ENCODE peak calls at places on chromosomes 6 and 20, in ten cellular contexts. N is left ventricle myocardium inferior, P is progenitor cell of endocrine pancreas, V is natural killer cell, G is AG09309, U is dorsolateral prefrontal cortex, J is AG04449, R is GM13977, S is WTC11, F is mesothelial cell of epicardium. W is an unnamed sample.

GRCh38 chr20:3616250-3616649 is 46.9 kb downstream of the GFRA4 start:
- DNase-seq in N (peak), P (no peak), V (no peak), G (no peak), U (no peak), J (no peak), R (no peak), S (peak), F (no peak), W (no peak)

GRCh38 chr20:38109657-38110524 is 55.2 kb downstream of the TGM2 start:
- DNase-seq in N (peak), P (no peak), V (no peak), G (peak), U (no peak), J (peak), R (no peak), S (no peak), F (no peak), W (peak)

GRCh38 chr6:8627085-8627861 is 191.9 kb upstream of the SLC35B3 start:
- DNase-seq in N (no peak), P (no peak), V (no peak), G (no peak), U (no peak), J (no peak), R (peak), S (no peak), F (no peak), W (no peak)

GRCh38 chr20:58867211-58867610 is 14.7 kb downstream of the GNAS start:
- DNase-seq in N (no peak), P (no peak), V (no peak), G (no peak), U (no peak), J (no peak), R (no peak), S (no peak), F (no peak), W (peak)

GRCh38 chr6:166643907-166644590 is 17.0 kb upstream of the RPS6KA2 start:
- DNase-seq in N (no peak), P (no peak), V (no peak), G (no peak), U (no peak), J (no peak), R (no peak), S (no peak), F (no peak), W (peak)

GRCh38 chr6:139472341-139473038 is 98.0 kb upstream of the CITED2 start:
- DNase-seq in N (no peak), P (no peak), V (no peak), G (no peak), U (no peak), J (no peak), R (no peak), S (no peak), F (no peak), W (peak)

GRCh38 chr6:149563203-149563927 is 2.8 kb upstream of the GINM1 start:
- DNase-seq in N (no peak), P (no peak), V (no peak), G (peak), U (no peak), J (peak), R (no peak), S (no peak), F (no peak), W (peak)

GRCh38 chr6:42136508-42137191 is 5.8 kb downstream of the C6orf132 start:
- DNase-seq in N (no peak), P (no peak), V (no peak), G (no peak), U (no peak), J (no peak), R (peak), S (peak), F (peak), W (peak)

GRCh38 chr6:110618591-110619267 is 142.3 kb upstream of the SLC22A16 start:
- DNase-seq in N (no peak), P (no peak), V (no peak), G (no peak), U (no peak), J (no peak), R (peak), S (no peak), F (no peak), W (peak)

GRCh38 chr6:33419580-33420492 is at the start of gene SYNGAP1:
- DNase-seq in N (peak), P (no peak), V (no peak), G (peak), U (peak), J (no peak), R (no peak), S (peak), F (no peak), W (peak)

GRCh38 chr6:21826031-21826430 is 232.5 kb downstream of the SOX4 start:
- DNase-seq in N (no peak), P (no peak), V (no peak), G (no peak), U (no peak), J (no peak), R (no peak), S (peak), F (no peak), W (peak)

GRCh38 chr20:18024606-18025127 is 33.0 kb downstream of the OVOL2 start:
- DNase-seq in N (no peak), P (no peak), V (no peak), G (no peak), U (no peak), J (no peak), R (no peak), S (no peak), F (no peak), W (no peak)

GRCh38 chr6:50361641-50362331 is 312.1 kb upstream of the DEFB112 start:
- DNase-seq in N (no peak), P (no peak), V (no peak), G (no peak), U (no peak), J (no peak), R (no peak), S (no peak), F (no peak), W (no peak)

GRCh38 chr6:95279641-95280040 is 297.7 kb upstream of the MANEA start:
- DNase-seq in N (no peak), P (no peak), V (no peak), G (no peak), U (no peak), J (no peak), R (no peak), S (no peak), F (no peak), W (no peak)

DNA sequence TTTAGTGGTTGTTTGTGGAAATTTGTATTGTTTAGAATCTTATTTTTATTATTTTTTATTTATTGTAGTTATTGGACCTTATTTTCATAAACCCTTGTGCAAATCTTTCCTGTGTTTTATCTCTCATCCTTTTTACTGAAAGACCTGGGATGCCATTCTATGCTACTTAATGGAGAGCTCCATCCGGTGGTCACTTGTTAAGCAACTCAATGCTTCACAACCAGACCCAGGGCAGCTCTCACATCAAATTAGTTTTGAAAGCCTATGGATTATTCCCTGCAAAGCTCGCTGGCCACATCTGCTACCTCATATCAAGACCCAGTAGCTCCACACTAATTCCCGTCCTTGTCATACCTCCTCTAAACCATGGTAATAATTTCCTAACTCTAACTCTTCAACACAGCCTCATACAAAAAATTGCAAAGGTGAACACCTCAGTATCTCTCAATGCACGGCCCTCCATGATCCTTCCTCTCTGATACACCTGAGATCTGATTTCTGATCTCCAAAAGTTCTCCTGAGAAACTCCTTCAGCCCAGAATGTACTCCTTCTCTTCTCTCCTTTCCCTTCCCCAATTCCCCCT is 296.6 kb upstream of the MANEA start:
- DNase-seq in N (no peak), P (no peak), V (no peak), G (no peak), U (no peak), J (no peak), R (no peak), S (no peak), F (no peak), W (peak)
- TF ChIP-seq CTCF in N (peak), P (peak), V (no peak), G (no peak), U (peak), J (no peak), R (no peak), S (no peak), F (peak), W (peak)

DNA sequence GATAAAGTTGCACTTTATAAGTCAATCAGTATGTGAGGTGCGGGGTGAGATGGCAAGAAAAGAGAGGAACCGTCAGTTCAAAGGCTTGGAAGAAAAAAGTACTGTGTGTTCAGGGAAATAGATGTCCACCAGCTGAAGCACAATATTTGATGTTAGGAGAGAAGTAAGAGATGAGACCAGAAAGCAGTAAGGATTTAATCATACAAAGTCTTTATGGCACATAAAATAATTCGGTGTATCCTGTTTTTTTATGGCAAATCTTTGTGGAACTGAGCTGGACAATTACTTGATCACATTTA is 197.2 kb downstream of the FAXC start:
- DNase-seq in N (no peak), P (no peak), V (no peak), G (no peak), U (no peak), J (no peak), R (no peak), S (no peak), F (no peak), W (no peak)
- TF ChIP-seq CTCF in N (no peak), P (no peak), V (no peak), G (no peak), U (no peak), J (no peak), R (no peak), S (peak), F (no peak), W (no peak)

GRCh38 chr6:25175656-25176055 is 103.5 kb upstream of the CARMIL1 start:
- DNase-seq in N (no peak), P (no peak), V (no peak), G (no peak), U (no peak), J (no peak), R (no peak), S (no peak), F (no peak), W (no peak)
- TF ChIP-seq CTCF in N (no peak), P (no peak), V (no peak), G (no peak), U (no peak), J (no peak), R (peak), S (no peak), F (no peak), W (no peak)

DNA sequence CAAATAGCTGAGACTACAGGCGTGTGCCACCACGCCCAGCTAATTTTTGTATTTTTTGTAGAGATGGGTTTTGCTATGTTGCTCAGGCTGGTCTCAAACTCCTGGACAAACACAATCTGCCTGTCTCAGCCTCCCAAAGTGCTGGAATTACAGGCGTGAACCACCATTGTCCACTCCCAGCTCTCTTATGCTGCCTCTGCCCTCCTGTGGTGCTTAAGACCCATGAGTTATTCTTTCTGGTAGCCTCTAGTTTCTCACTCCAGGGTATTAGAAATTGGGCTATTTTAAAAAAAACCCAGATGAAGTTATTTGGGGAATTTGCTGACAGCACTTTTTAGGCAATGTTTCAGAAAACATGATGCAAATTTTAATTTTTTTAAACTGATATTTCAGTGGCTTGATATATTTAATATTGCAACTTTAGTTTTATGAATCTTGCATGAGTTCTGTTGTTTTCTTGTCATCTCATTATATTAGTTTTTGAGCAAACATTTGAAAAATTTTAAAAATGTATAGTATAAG is 114.0 kb upstream of the FOXO3 start:
- DNase-seq in N (no peak), P (no peak), V (no peak), G (no peak), U (no peak), J (no peak), R (no peak), S (no peak), F (no peak), W (no peak)
- TF ChIP-seq CTCF in N (no peak), P (no peak), V (no peak), G (no peak), U (no peak), J (no peak), R (no peak), S (no peak), F (no peak), W (no peak)

GRCh38 chr20:24102290-24102689 is 113.7 kb upstream of the GGTLC1 start:
- DNase-seq in N (no peak), P (no peak), V (no peak), G (no peak), U (no peak), J (no peak), R (no peak), S (peak), F (no peak), W (peak)
- TF ChIP-seq CTCF in N (peak), P (peak), V (peak), G (peak), U (peak), J (peak), R (peak), S (peak), F (no peak), W (peak)

DNA sequence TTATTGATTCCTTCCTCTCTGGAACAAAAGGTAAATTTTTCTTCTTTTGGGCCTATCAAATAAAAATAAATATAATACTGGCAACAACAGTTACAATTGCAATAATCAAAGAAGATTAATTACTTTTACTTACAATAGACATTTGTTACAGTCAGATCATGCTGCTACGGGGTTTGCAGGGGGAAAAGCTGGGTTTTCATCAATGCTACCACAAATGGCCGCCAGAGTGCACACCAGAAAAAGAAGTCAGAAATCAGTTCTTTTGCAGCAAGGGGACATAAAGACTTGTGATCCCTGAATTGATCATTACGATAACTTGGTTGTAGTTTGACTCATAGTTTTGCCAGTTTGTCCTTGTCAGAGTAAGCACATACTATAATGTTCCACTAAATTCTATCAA is 714.5 kb upstream of the EYS start:
- DNase-seq in N (no peak), P (no peak), V (no peak), G (no peak), U (no peak), J (no peak), R (no peak), S (peak), F (no peak), W (peak)
- TF ChIP-seq CTCF in N (no peak), P (peak), V (no peak), G (no peak), U (peak), J (no peak), R (peak), S (no peak), F (peak), W (no peak)

GRCh38 chr6:127494240-127494767 is 24.8 kb downstream of the MTCL3 start:
- DNase-seq in N (no peak), P (no peak), V (no peak), G (no peak), U (no peak), J (no peak), R (no peak), S (no peak), F (no peak), W (no peak)

DNA sequence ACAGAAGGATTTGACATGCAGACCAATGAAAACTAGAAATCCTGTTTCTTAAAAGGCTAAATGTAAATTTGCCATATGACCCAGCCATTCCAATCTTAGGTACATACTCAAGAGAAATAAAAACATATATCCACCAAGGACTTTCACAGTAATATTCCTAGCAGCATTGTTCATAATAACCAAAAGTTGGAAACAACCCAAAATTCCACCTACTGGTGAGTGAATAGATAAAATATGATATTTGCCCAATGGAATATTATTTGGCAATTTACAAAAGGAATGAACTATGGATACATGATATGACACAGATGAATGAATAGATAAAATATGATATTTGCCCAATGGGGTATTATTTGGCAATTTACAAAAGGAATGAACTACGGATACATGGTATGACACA is 22.7 kb downstream of the MTCL3 start:
- DNase-seq in N (no peak), P (no peak), V (no peak), G (no peak), U (no peak), J (no peak), R (no peak), S (no peak), F (no peak), W (peak)
- TF ChIP-seq CTCF in N (no peak), P (no peak), V (no peak), G (no peak), U (no peak), J (no peak), R (no peak), S (no peak), F (no peak), W (no peak)

GRCh38 chr6:145685932-145686331 is 49.4 kb downstream of the EPM2A start:
- DNase-seq in N (no peak), P (no peak), V (no peak), G (no peak), U (no peak), J (no peak), R (no peak), S (no peak), F (no peak), W (no peak)
- TF ChIP-seq CTCF in N (no peak), P (no peak), V (no peak), G (no peak), U (no peak), J (no peak), R (no peak), S (no peak), F (no peak), W (no peak)

W was measured in cardiac fibroblast.